ENCODE peak calls at places on chromosomes 6 and 20, in seven cellular contexts. G is H9, K is mesendoderm, A is neuronal stem cell, N is IMR-90, F is trophoblast cell, Q is H1. J is an unnamed sample.

GRCh38 chr6:2237001-2237400 is 8.4 kb downstream of the GMDS start:
- DNase-seq in Q (no peak), K (no peak), N (peak), G (no peak), F (no peak), A (no peak), J (peak)

GRCh38 chr6:84123186-84123585 is 89.6 kb downstream of the MRAP2 start:
- DNase-seq in G (no peak), N (no peak), K (no peak), F (no peak), Q (no peak), A (no peak), J (no peak)

GRCh38 chr6:170037541-170038250 is 253.2 kb downstream of the DLL1 start:
- DNase-seq in F (no peak), G (no peak), N (peak), Q (no peak), K (peak), A (no peak), J (peak)

GRCh38 chr6:105646391-105646867 is 243.5 kb upstream of the PREP start:
- DNase-seq in N (peak), G (no peak), A (no peak), Q (no peak), F (no peak), K (no peak), J (peak)

GRCh38 chr6:135520781-135521180 is 23.2 kb upstream of the AHI1 start:
- DNase-seq in N (peak), F (no peak), K (no peak), Q (no peak), A (no peak), G (no peak), J (peak)

GRCh38 chr6:114339706-114340105 is 3.1 kb downstream of the HS3ST5 start:
- DNase-seq in Q (no peak), F (no peak), A (no peak), N (peak), G (no peak), K (no peak), J (peak)

GRCh38 chr6:71727632-71728294 is 158.6 kb upstream of the RIMS1 start:
- DNase-seq in N (no peak), F (no peak), G (no peak), A (no peak), K (peak), Q (no peak), J (no peak)

GRCh38 chr6:8435845-8436168 is 462 bp upstream of the SLC35B3 start:
- DNase-seq in G (no peak), F (peak), Q (no peak), N (peak), K (no peak), A (peak), J (no peak)

GRCh38 chr6:43047998-43048397 is 5.7 kb downstream of the CUL7 start:
- DNase-seq in N (no peak), A (no peak), F (no peak), K (no peak), G (peak), Q (no peak), J (no peak)

GRCh38 chr6:51608932-51609331 is 478.5 kb downstream of the PKHD1 start:
- DNase-seq in N (no peak), G (no peak), F (peak), K (no peak), A (no peak), Q (no peak), J (no peak)
- H3K23ac ChIP-seq in N (no peak), G (no peak), F (no peak), K (no peak), A (no peak), Q (no peak), J (no peak)

GRCh38 chr6:112595201-112595600 is 248.1 kb downstream of the RFPL4B start:
- DNase-seq in F (no peak), A (no peak), N (peak), G (no peak), K (no peak), Q (no peak), J (no peak)

GRCh38 chr6:112600168-112600567 is 253.0 kb downstream of the RFPL4B start:
- DNase-seq in F (peak), Q (no peak), N (no peak), K (no peak), A (no peak), G (no peak), J (no peak)

GRCh38 chr6:112592159-112592558 is 245.0 kb downstream of the RFPL4B start:
- DNase-seq in F (peak), Q (no peak), G (no peak), K (no peak), A (no peak), N (peak), J (no peak)

GRCh38 chr6:112595841-112596240 is 248.7 kb downstream of the RFPL4B start:
- DNase-seq in F (no peak), A (no peak), G (no peak), Q (no peak), N (peak), K (no peak), J (no peak)
- H3K23ac ChIP-seq in F (no peak), A (no peak), G (no peak), Q (no peak), N (no peak), K (no peak), J (no peak)

DNA sequence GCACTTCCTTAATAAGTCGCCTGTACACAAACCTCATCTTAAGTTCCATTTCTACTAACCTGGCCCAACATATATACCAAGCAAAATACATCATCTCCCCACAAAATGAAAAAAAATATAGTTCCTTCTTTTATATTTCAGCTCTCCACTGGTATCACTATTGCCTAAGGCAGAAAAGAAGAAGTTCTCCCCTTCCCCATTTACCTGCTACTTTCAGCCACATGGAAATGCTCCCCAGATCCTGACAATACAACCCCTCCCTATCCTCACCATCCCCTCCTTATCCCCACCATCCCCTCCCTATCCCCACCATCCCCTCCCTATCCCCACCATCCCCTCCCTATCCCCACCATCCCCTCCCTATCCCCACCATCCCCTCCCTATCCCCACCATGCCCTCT is 175.7 kb downstream of the LINC00237 start:
- DNase-seq in F (no peak), G (no peak), N (no peak), Q (no peak), A (no peak), K (no peak), J (no peak)
- H3K23ac ChIP-seq in F (no peak), G (no peak), N (no peak), Q (no peak), A (no peak), K (no peak), J (no peak)

GRCh38 chr6:158154816-158155215 is 13.2 kb downstream of the SERAC1 start:
- DNase-seq in F (no peak), K (no peak), N (no peak), Q (no peak), G (no peak), A (no peak), J (no peak)
- H3K23ac ChIP-seq in F (no peak), K (no peak), N (no peak), Q (no peak), G (no peak), A (no peak), J (no peak)

GRCh38 chr20:17083738-17084137 is 143.1 kb upstream of the PCSK2 start:
- DNase-seq in Q (no peak), K (peak), A (peak), F (peak), N (peak), G (no peak), J (no peak)

GRCh38 chr20:17084909-17085308 is 141.9 kb upstream of the PCSK2 start:
- DNase-seq in G (no peak), N (no peak), A (no peak), F (no peak), Q (no peak), K (no peak), J (no peak)
- H3K23ac ChIP-seq in G (no peak), N (no peak), A (no peak), F (no peak), Q (no peak), K (no peak), J (no peak)

DNA sequence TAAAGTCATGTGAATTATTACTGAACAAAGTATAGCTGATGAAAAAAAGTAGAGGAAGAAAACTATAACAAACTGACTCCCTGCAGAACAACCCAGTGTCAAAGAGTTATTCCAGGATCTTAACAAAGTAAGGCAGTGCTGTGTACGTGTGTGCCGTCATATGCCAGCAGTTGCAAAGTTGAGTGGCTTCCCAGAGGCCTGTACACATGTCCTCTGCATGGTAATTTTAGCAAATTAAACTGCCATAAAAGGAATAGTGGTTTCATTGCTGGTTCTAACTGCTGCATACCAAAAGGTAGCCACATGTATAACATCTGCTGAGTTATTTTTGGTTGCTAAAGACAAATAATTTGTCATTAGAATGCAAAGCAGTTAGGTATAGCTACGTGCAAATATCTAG is 44.8 kb downstream of the RIPOR2 start:
- DNase-seq in N (no peak), K (no peak), Q (no peak), F (no peak), G (no peak), A (no peak), J (no peak)
- H3K23ac ChIP-seq in N (peak), K (no peak), Q (no peak), F (no peak), G (no peak), A (no peak), J (no peak)

GRCh38 chr6:140537834-140538680 is 1163.6 kb upstream of the CITED2 start:
- DNase-seq in G (peak), Q (peak), K (peak), A (peak), N (peak), F (peak), J (peak)

GRCh38 chr6:140537211-140537610 is 1162.8 kb upstream of the CITED2 start:
- DNase-seq in A (no peak), K (peak), Q (no peak), G (no peak), N (peak), F (peak), J (peak)

GRCh38 chr6:140541288-140541687 is 1166.8 kb upstream of the CITED2 start:
- DNase-seq in F (peak), N (no peak), A (no peak), G (no peak), Q (no peak), K (no peak), J (no peak)

GRCh38 chr6:140540743-140541142 is 1166.3 kb upstream of the CITED2 start:
- DNase-seq in Q (no peak), K (no peak), F (no peak), A (no peak), G (no peak), N (no peak), J (no peak)

DNA sequence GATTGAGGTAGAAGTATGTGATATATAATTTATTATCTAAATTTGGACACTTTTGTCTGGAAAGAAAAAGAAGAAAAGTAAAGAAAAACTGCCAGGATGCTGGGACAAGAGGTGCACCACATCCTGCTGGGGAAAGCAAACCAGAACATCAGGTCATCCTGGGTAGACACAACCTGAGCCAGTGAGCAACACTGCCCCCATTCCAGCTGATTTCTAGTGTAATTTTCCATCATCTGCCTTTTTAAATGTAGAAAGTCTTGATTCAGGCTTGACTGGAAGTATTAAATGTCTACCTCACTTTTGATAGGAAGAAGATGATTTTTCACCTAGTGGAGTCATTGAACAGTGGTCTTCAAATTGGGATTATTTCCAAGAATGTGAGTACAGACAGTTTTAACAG is 1164.5 kb upstream of the CITED2 start:
- DNase-seq in N (peak), K (peak), G (no peak), F (peak), A (no peak), Q (no peak), J (no peak)
- H3K23ac ChIP-seq in N (peak), K (no peak), G (no peak), F (no peak), A (no peak), Q (no peak), J (no peak)